ENCODE peak calls at places on chromosomes 11 and 22, in five cellular contexts. One of them, this sample, is unnamed.

GRCh38 chr11:118436639-118437045 is 350 bp downstream of the KMT2A start:
- DNase-seq in fibroblast of mammary gland: peak
- DNase-seq in left ventricle myocardium inferior: no peak
- DNase-seq in body of pancreas: no peak
- DNase-seq in fibroblast of pulmonary artery: no peak
- DNase-seq in this sample: peak

GRCh38 chr22:29936186-29936585 is 53.2 kb downstream of the MTMR3 start:
- DNase-seq in left ventricle myocardium inferior: no peak
- DNase-seq in fibroblast of mammary gland: no peak
- DNase-seq in fibroblast of pulmonary artery: no peak
- DNase-seq in body of pancreas: no peak
- DNase-seq in this sample: no peak

GRCh38 chr11:45982656-45983470 is 60.4 kb downstream of the LARGE2 start:
- DNase-seq in fibroblast of mammary gland: peak
- DNase-seq in fibroblast of pulmonary artery: peak
- DNase-seq in left ventricle myocardium inferior: peak
- DNase-seq in body of pancreas: peak
- DNase-seq in this sample: peak

GRCh38 chr22:49151256-49152131 is 676.2 kb downstream of the BRD1 start:
- DNase-seq in body of pancreas: no peak
- DNase-seq in fibroblast of pulmonary artery: no peak
- DNase-seq in left ventricle myocardium inferior: no peak
- DNase-seq in fibroblast of mammary gland: no peak
- DNase-seq in this sample: no peak

GRCh38 chr11:122979815-122980656 is 1.6 kb downstream of the BSX start:
- DNase-seq in body of pancreas: no peak
- DNase-seq in left ventricle myocardium inferior: no peak
- DNase-seq in fibroblast of mammary gland: no peak
- DNase-seq in fibroblast of pulmonary artery: no peak
- DNase-seq in this sample: no peak

GRCh38 chr11:60127311-60127811 is 38.9 kb downstream of the MS4A2 start:
- DNase-seq in fibroblast of mammary gland: no peak
- DNase-seq in left ventricle myocardium inferior: no peak
- DNase-seq in body of pancreas: no peak
- DNase-seq in fibroblast of pulmonary artery: no peak
- DNase-seq in this sample: peak

GRCh38 chr22:36659762-36660509 is 43.6 kb downstream of the CACNG2 start:
- DNase-seq in body of pancreas: peak
- DNase-seq in fibroblast of mammary gland: peak
- DNase-seq in left ventricle myocardium inferior: peak
- DNase-seq in fibroblast of pulmonary artery: peak
- DNase-seq in this sample: peak

GRCh38 chr22:50701428-50702154 is 29.0 kb downstream of the SHANK3 start:
- DNase-seq in left ventricle myocardium inferior: no peak
- DNase-seq in body of pancreas: peak
- DNase-seq in fibroblast of pulmonary artery: no peak
- DNase-seq in fibroblast of mammary gland: no peak
- DNase-seq in this sample: no peak

GRCh38 chr11:107856981-107857517 is 1.5 kb downstream of the SLC35F2 start:
- DNase-seq in fibroblast of mammary gland: peak
- DNase-seq in body of pancreas: no peak
- DNase-seq in fibroblast of pulmonary artery: no peak
- DNase-seq in left ventricle myocardium inferior: no peak
- DNase-seq in this sample: peak

GRCh38 chr11:119728226-119728626 is 774 bp downstream of the NECTIN1 start:
- DNase-seq in left ventricle myocardium inferior: no peak
- DNase-seq in body of pancreas: peak
- DNase-seq in fibroblast of mammary gland: no peak
- DNase-seq in fibroblast of pulmonary artery: peak
- DNase-seq in this sample: peak

GRCh38 chr11:119730347-119730613 is 1.3 kb upstream of the NECTIN1 start:
- DNase-seq in fibroblast of mammary gland: no peak
- DNase-seq in body of pancreas: no peak
- DNase-seq in fibroblast of pulmonary artery: no peak
- DNase-seq in left ventricle myocardium inferior: no peak
- DNase-seq in this sample: no peak

GRCh38 chr11:119730789-119731386 is 1.9 kb upstream of the NECTIN1 start:
- DNase-seq in body of pancreas: peak
- DNase-seq in fibroblast of pulmonary artery: no peak
- DNase-seq in fibroblast of mammary gland: no peak
- DNase-seq in left ventricle myocardium inferior: no peak
- DNase-seq in this sample: no peak

GRCh38 chr11:119728651-119729580 is at the start of gene NECTIN1:
- DNase-seq in fibroblast of pulmonary artery: peak
- DNase-seq in fibroblast of mammary gland: peak
- DNase-seq in body of pancreas: peak
- DNase-seq in left ventricle myocardium inferior: peak
- DNase-seq in this sample: peak

GRCh38 chr11:119729581-119730346 is 764 bp upstream of the NECTIN1 start:
- DNase-seq in body of pancreas: peak
- DNase-seq in fibroblast of pulmonary artery: peak
- DNase-seq in fibroblast of mammary gland: peak
- DNase-seq in left ventricle myocardium inferior: peak
- DNase-seq in this sample: peak
- TF ChIP-seq CTCF in body of pancreas: no peak
- TF ChIP-seq CTCF in fibroblast of pulmonary artery: no peak
- TF ChIP-seq CTCF in fibroblast of mammary gland: no peak
- TF ChIP-seq CTCF in left ventricle myocardium inferior: peak
- TF ChIP-seq CTCF in this sample: no peak

GRCh38 chr11:17890333-17890732 is 122.5 kb downstream of the SERGEF start:
- DNase-seq in left ventricle myocardium inferior: no peak
- DNase-seq in fibroblast of mammary gland: no peak
- DNase-seq in body of pancreas: no peak
- DNase-seq in fibroblast of pulmonary artery: peak
- DNase-seq in this sample: no peak
- TF ChIP-seq CTCF in left ventricle myocardium inferior: no peak
- TF ChIP-seq CTCF in fibroblast of mammary gland: no peak
- TF ChIP-seq CTCF in body of pancreas: no peak
- TF ChIP-seq CTCF in fibroblast of pulmonary artery: peak
- TF ChIP-seq CTCF in this sample: peak

DNA sequence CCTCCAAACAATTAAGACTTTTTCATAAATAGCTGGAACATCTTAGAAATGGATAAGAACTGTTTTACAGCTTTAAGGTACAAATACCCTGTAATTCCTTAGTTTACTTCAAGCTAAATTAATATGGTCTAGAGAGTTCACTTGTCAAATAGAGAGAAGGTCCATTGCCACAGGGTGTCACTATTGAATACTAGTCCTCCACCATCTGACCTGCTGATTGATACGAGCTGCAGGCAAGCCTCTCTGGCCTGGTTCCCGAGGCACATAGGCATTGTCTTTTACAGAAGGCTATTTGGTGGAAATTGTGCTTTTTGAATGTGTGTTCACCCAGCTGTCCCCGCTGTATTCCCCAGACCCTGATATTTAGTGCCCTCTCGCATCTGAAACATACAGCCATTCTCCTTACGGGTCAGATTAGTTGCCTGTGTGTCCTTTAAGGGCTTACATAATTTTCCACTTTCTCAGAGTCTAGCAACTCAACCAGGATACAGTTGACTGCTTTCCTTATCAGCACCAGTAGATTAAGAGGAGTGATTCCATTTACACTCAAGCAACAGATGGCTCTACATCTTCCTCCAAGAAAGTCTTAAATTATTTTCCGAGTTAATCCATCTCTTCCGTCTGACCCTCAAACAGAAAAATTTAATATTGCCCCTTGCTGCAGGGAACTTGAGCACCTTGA is 788.8 kb upstream of the FAT3 start:
- DNase-seq in fibroblast of mammary gland: no peak
- DNase-seq in fibroblast of pulmonary artery: no peak
- DNase-seq in body of pancreas: no peak
- DNase-seq in left ventricle myocardium inferior: no peak
- DNase-seq in this sample: peak
- TF ChIP-seq CTCF in fibroblast of mammary gland: no peak
- TF ChIP-seq CTCF in fibroblast of pulmonary artery: no peak
- TF ChIP-seq CTCF in body of pancreas: no peak
- TF ChIP-seq CTCF in left ventricle myocardium inferior: no peak
- TF ChIP-seq CTCF in this sample: no peak

DNA sequence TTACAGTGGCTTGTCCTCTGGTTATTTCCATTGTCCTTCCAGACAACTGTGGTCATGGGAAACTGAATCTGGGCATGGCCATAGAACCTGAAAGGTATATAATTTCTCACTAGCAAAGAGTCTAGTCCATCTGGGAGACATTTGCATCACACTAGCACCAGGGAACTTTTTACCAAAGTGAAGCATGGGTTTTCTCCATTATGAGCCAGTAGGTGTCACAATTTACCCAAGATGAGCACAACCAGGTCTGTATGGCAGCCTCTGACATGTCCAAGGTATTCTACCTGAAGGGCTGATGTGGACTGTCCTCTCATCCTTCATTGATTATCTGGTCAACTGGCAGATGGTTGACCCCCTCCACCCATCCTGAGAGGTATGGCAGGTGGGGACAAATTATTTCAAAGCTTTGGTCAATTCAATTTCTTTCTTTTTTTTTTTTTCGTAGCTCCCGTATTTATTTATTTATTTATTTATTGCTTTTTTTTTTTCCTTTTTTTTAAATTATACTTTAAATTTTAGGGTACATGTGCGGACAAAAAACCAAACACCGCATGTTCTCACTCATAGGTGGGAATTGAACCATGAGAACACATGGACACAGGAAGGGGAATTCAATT is 425.9 kb downstream of the TMEM135 start:
- DNase-seq in left ventricle myocardium inferior: no peak
- DNase-seq in fibroblast of mammary gland: peak
- DNase-seq in fibroblast of pulmonary artery: peak
- DNase-seq in body of pancreas: no peak
- DNase-seq in this sample: peak
- TF ChIP-seq CTCF in left ventricle myocardium inferior: no peak
- TF ChIP-seq CTCF in fibroblast of mammary gland: peak
- TF ChIP-seq CTCF in fibroblast of pulmonary artery: peak
- TF ChIP-seq CTCF in body of pancreas: no peak
- TF ChIP-seq CTCF in this sample: peak